ENCODE peak calls at places on chromosomes 11 and 22, in ten cellular contexts. W is uterus, X is adrenal gland, G is tibial artery, F is sigmoid colon, J is MM.1S, P is mammary epithelial cell, T is heart right ventricle, I is HCT116, D is suprapubic skin. Y is an unnamed sample. For H3K4me1, the result is how much of the 10 kb centered on the place peaks cover.

GRCh38 chr11:9179141-9179540 is 86.0 kb downstream of the DENND5A start:
- DNase-seq in W (no peak), X (no peak), G (no peak), F (no peak), J (no peak), P (no peak), T (no peak), I (no peak), D (no peak), Y (no peak)

GRCh38 chr11:18064450-18065048 is 18.5 kb upstream of the TPH1 start:
- DNase-seq in W (no peak), X (no peak), G (no peak), F (no peak), J (no peak), P (no peak), T (no peak), I (no peak), D (no peak), Y (no peak)

GRCh38 chr22:31853736-31854500 is 90.4 kb upstream of the YWHAH start:
- DNase-seq in W (no peak), X (no peak), G (no peak), F (no peak), J (no peak), P (no peak), T (no peak), I (no peak), D (no peak), Y (no peak)

GRCh38 chr11:43697679-43698078 is 17.1 kb downstream of the HSD17B12 start:
- DNase-seq in W (no peak), X (no peak), G (no peak), F (no peak), J (no peak), P (no peak), T (no peak), I (no peak), D (no peak), Y (no peak)

GRCh38 chr11:102807921-102808320 is 10.0 kb upstream of the MMP1 start:
- DNase-seq in W (no peak), X (peak), G (no peak), F (no peak), J (no peak), P (no peak), T (no peak), I (peak), D (no peak), Y (no peak)

GRCh38 chr11:35662061-35662648 is 420 bp upstream of the TRIM44 start:
- DNase-seq in W (no peak), X (no peak), G (no peak), F (no peak), J (peak), P (no peak), T (no peak), I (no peak), D (no peak), Y (no peak)

GRCh38 chr11:83572521-83572920 is 286.4 kb upstream of the CCDC90B start:
- DNase-seq in W (no peak), X (no peak), G (no peak), F (no peak), J (no peak), P (no peak), T (no peak), I (no peak), D (no peak), Y (no peak)

GRCh38 chr11:97621282-97621681 is 1231.5 kb downstream of the JRKL start:
- DNase-seq in W (no peak), X (no peak), G (no peak), F (no peak), J (no peak), P (no peak), T (no peak), I (no peak), D (no peak), Y (no peak)

GRCh38 chr11:128290106-128290840 is 297.1 kb downstream of the ETS1 start:
- DNase-seq in W (peak), X (peak), G (peak), F (peak), J (peak), P (peak), T (peak), I (peak), D (no peak), Y (peak)

GRCh38 chr22:25602924-25603323 is 38.4 kb downstream of the GRK3 start:
- DNase-seq in W (no peak), X (no peak), G (no peak), F (no peak), J (no peak), P (no peak), T (no peak), I (peak), D (no peak), Y (no peak)

GRCh38 chr11:114179234-114179941 is 116.8 kb upstream of the NNMT start:
- DNase-seq in W (peak), X (peak), G (peak), F (peak), J (no peak), P (no peak), T (peak), I (no peak), D (peak), Y (peak)

GRCh38 chr22:32080904-32081303 is 37.8 kb downstream of the SLC5A1 start:
- DNase-seq in W (no peak), X (peak), G (no peak), F (no peak), J (peak), P (peak), T (no peak), I (peak), D (no peak), Y (peak)

GRCh38 chr22:26658671-26659478 is 1.5 kb downstream of the MIAT start:
- DNase-seq in W (peak), X (peak), G (no peak), F (no peak), J (peak), P (peak), T (no peak), I (peak), D (no peak), Y (peak)

GRCh38 chr22:45101828-45102227 is 61.9 kb upstream of the NUP50 start:
- DNase-seq in W (peak), X (peak), G (peak), F (peak), J (peak), P (peak), T (peak), I (no peak), D (no peak), Y (peak)

GRCh38 chr11:14336507-14337503 is 22.2 kb downstream of the RRAS2 start:
- DNase-seq in W (no peak), X (no peak), G (no peak), F (no peak), J (no peak), P (peak), T (no peak), I (peak), D (no peak), Y (no peak)

GRCh38 chr11:44509291-44509690 is 56.2 kb upstream of the CD82 start:
- DNase-seq in W (no peak), X (no peak), G (no peak), F (no peak), J (no peak), P (no peak), T (no peak), I (no peak), D (no peak), Y (no peak)

GRCh38 chr11:71204294-71204693 is 48.1 kb downstream of the SHANK2 start:
- DNase-seq in W (no peak), X (no peak), G (no peak), F (peak), J (no peak), P (no peak), T (no peak), I (no peak), D (no peak), Y (no peak)

GRCh38 chr22:48885919-48886305 is 941.8 kb downstream of the BRD1 start:
- DNase-seq in W (no peak), X (no peak), G (no peak), F (peak), J (no peak), P (no peak), T (no peak), I (no peak), D (no peak), Y (no peak)

GRCh38 chr22:29689872-29690213 is 30.0 kb upstream of the CABP7 start:
- DNase-seq in W (peak), X (peak), G (peak), F (no peak), J (peak), P (peak), T (peak), I (no peak), D (no peak), Y (peak)

GRCh38 chr11:118434553-118435232 is 1.6 kb upstream of the KMT2A start:
- DNase-seq in W (peak), X (peak), G (peak), F (peak), J (peak), P (peak), T (peak), I (no peak), D (peak), Y (peak)

GRCh38 chr22:44738347-44738715 is 14.0 kb upstream of the ARHGAP8 start:
- DNase-seq in W (no peak), X (no peak), G (no peak), F (no peak), J (no peak), P (no peak), T (no peak), I (no peak), D (no peak), Y (peak)

GRCh38 chr11:69308936-69309799 is 15.2 kb downstream of the MYEOV start:
- DNase-seq in W (no peak), X (no peak), G (no peak), F (peak), J (no peak), P (no peak), T (no peak), I (no peak), D (peak), Y (peak)

GRCh38 chr22:42817556-42817955 is 39.5 kb downstream of the ARFGAP3 start:
- DNase-seq in W (no peak), X (no peak), G (no peak), F (no peak), J (no peak), P (no peak), T (no peak), I (no peak), D (no peak), Y (no peak)

GRCh38 chr11:122879785-122880184 is 2.8 kb upstream of the JHY start:
- DNase-seq in W (no peak), X (no peak), G (no peak), F (no peak), J (no peak), P (no peak), T (no peak), I (no peak), D (no peak), Y (no peak)

GRCh38 chr22:27089303-27089702 is 431.9 kb downstream of the MIAT start:
- DNase-seq in W (no peak), X (no peak), G (no peak), F (no peak), J (no peak), P (no peak), T (no peak), I (no peak), D (no peak), Y (no peak)

GRCh38 chr11:11860103-11860979 is 18.6 kb downstream of the USP47 start:
- DNase-seq in W (no peak), X (no peak), G (no peak), F (no peak), J (no peak), P (no peak), T (no peak), I (no peak), D (no peak), Y (no peak)

GRCh38 chr11:129285387-129285786 is 90.3 kb upstream of the BARX2 start:
- DNase-seq in W (no peak), X (no peak), G (no peak), F (no peak), J (no peak), P (no peak), T (no peak), I (no peak), D (no peak), Y (no peak)

GRCh38 chr11:72308226-72309073 is 64.5 kb upstream of the PHOX2A start:
- DNase-seq in W (peak), X (peak), G (no peak), F (no peak), J (no peak), P (peak), T (no peak), I (no peak), D (no peak), Y (no peak)

GRCh38 chr22:20010307-20011122 is 6.1 kb downstream of the ARVCF start:
- DNase-seq in W (no peak), X (no peak), G (no peak), F (no peak), J (no peak), P (peak), T (no peak), I (no peak), D (no peak), Y (peak)

GRCh38 chr11:44310456-44311272 is 725 bp upstream of the ALX4 start:
- DNase-seq in W (no peak), X (no peak), G (no peak), F (no peak), J (no peak), P (no peak), T (no peak), I (no peak), D (no peak), Y (no peak)

GRCh38 chr22:46054091-46054877 is 77.3 kb upstream of the WNT7B start:
- DNase-seq in W (peak), X (peak), G (peak), F (peak), J (peak), P (peak), T (peak), I (no peak), D (peak), Y (peak)

GRCh38 chr11:330694-331314 is 10.1 kb upstream of the IFITM3 start:
- DNase-seq in W (no peak), X (no peak), G (no peak), F (peak), J (peak), P (no peak), T (no peak), I (no peak), D (peak), Y (peak)
- H3K4me1 ChIP-seq in W (under half), X (under half), G (under half), F (under half), J (under half), P (under half), T (under half), I (under half), D (under half), Y (under half)

DNA sequence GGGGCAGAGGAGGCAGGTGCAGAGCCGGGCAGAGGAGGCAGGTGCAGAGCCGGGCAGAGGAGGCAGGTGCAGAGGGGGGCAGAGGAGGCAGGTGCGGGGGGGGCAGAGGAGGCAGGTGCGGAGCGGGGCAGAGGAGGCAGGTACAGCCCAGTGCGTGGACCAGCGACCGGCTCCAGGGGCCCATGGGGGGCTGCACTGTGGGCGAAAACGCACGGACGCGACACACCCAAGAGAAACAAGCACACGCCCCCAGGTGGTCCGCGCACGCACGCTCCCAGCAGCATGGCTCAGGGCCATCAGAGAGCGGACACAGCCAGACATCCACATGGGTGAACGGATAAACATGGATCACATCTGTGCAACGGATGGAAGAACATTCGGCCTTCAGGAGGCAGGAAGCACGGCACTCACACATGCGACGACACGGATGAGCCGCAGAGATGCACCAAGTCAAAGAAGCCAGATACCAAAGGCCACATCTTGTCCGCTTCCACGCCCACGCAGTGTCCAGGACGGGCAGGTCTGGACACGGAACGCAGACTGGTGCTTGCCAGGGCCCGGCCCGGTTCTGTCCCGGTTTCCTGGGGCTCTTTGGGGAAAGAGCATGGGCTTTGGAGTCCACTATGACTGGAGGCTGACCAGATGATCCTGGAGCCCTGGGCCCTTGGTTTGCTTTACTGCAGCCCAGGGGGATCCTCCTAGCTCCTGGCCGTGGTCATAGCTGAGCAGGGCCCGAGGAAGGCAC is 21.8 kb downstream of the OSBPL5 start:
- DNase-seq in W (no peak), X (no peak), G (no peak), F (no peak), J (no peak), P (no peak), T (no peak), I (no peak), D (no peak), Y (no peak)
- H3K4me1 ChIP-seq in W (under half), X (under half), G (half or more), F (under half), J (under half), P (under half), T (under half), I (under half), D (under half), Y (under half)

DNA sequence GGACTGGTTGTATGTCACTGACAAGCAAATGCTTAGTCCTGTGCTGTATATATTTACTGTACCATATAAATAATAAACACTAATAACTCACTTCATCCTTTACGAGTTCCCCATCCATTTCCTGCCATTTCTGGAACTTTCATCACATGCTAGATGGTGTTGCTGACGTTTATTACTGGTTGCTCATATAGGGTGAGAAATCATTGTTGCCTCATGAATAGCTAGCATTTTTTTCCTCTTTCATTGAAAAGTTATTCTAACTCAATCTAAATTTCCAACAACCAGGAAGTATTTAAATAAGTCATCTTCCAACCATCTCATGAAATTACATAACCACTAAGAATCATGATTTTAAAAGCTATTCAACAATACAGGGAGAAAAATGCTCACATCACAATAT is 88.6 kb upstream of the RCN1 start:
- DNase-seq in W (no peak), X (no peak), G (no peak), F (no peak), J (no peak), P (no peak), T (no peak), I (no peak), D (no peak), Y (no peak)
- H3K4me1 ChIP-seq in W (under half), X (under half), G (under half), F (under half), J (under half), P (under half), T (under half), I (under half), D (under half), Y (under half)

DNA sequence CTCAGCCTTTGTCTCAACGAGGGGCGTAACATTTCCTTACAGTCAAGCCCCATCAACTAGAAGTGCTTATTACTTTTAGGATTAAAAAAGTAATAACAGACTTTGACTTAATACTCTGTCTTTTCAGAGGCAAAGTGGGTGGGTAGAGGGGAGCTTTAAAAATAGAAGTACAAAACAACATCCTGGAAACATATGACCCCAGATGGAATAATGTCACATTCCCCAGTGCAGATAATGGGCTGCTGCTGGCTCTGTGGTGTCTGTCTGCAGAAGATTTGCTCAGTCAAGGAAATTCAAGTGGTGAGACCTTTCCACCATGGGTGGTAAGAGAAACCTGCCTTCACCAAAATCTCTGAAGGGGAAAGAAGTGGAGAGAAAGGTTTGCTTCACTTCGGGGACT is 36.2 kb downstream of the PPP2R1B start:
- DNase-seq in W (no peak), X (no peak), G (no peak), F (no peak), J (no peak), P (no peak), T (no peak), I (no peak), D (no peak), Y (no peak)
- H3K4me1 ChIP-seq in W (under half), X (under half), G (half or more), F (under half), J (under half), P (under half), T (half or more), I (under half), D (half or more), Y (under half)

GRCh38 chr11:86593833-86594232 is 78.6 kb downstream of the ME3 start:
- DNase-seq in W (no peak), X (no peak), G (no peak), F (no peak), J (no peak), P (no peak), T (no peak), I (no peak), D (no peak), Y (no peak)

GRCh38 chr11:86596861-86597632 is 75.4 kb downstream of the ME3 start:
- DNase-seq in W (no peak), X (peak), G (peak), F (no peak), J (no peak), P (no peak), T (peak), I (no peak), D (no peak), Y (peak)

GRCh38 chr11:86592659-86593451 is 79.6 kb downstream of the ME3 start:
- DNase-seq in W (peak), X (peak), G (peak), F (peak), J (peak), P (peak), T (peak), I (peak), D (peak), Y (peak)

GRCh38 chr11:86595401-86595800 is 77.0 kb downstream of the ME3 start:
- DNase-seq in W (no peak), X (no peak), G (no peak), F (no peak), J (no peak), P (no peak), T (no peak), I (no peak), D (no peak), Y (no peak)

DNA sequence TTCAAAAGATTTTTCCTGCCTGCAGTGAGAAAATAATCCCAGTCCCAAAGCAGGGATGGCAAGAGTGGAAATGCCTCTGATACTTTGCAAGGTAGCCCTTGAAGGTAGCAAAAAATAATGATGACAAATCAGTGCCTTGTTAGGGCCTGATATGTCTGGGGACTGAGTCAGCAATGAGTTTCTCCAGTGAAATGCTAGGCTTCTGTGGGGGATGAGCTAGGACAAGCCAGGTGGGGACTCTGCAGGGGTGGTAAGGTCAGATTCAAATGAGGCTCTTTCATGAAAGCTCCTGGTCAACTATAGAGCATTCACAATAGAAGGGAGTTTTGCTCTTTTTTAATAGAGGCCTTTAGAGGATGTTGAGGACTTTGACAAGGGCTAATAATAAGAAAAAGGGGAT is 77.7 kb downstream of the ME3 start:
- DNase-seq in W (no peak), X (no peak), G (no peak), F (no peak), J (peak), P (peak), T (no peak), I (no peak), D (no peak), Y (no peak)
- H3K4me1 ChIP-seq in W (under half), X (under half), G (under half), F (under half), J (under half), P (under half), T (under half), I (under half), D (under half), Y (under half)